ENCODE peak calls at places on chromosomes 2 and 18, in six cellular contexts. H is left ventricle myocardium inferior, X is ascending aorta, G is Peyer's patch, A is colonic mucosa, M is kidney. W is an unnamed sample.

GRCh38 chr2:217058791-217059755 is 199.2 kb upstream of the TNP1 start:
- DNase-seq in X (no peak), A (no peak), H (no peak), M (no peak), G (no peak), W (no peak)

GRCh38 chr2:39144411-39144810 is 23.6 kb upstream of the SOS1 start:
- DNase-seq in M (no peak), H (no peak), A (no peak), G (no peak), X (no peak), W (no peak)

GRCh38 chr2:231169475-231169874 is 29.0 kb upstream of the ARMC9 start:
- DNase-seq in X (no peak), M (no peak), H (no peak), G (no peak), A (no peak), W (no peak)

GRCh38 chr2:120761164-120761861 is 25.6 kb downstream of the GLI2 start:
- DNase-seq in X (peak), A (no peak), M (peak), G (no peak), H (no peak), W (peak)

GRCh38 chr2:120871881-120872620 is 136.4 kb downstream of the GLI2 start:
- DNase-seq in X (no peak), G (no peak), A (no peak), H (no peak), M (no peak), W (no peak)

GRCh38 chr18:79402977-79403722 is 7.4 kb downstream of the NFATC1 start:
- DNase-seq in X (peak), A (peak), M (peak), G (peak), H (peak), W (peak)

GRCh38 chr18:58101291-58101706 is 57.3 kb downstream of the NEDD4L start:
- DNase-seq in A (no peak), H (no peak), M (no peak), X (no peak), G (no peak), W (no peak)

GRCh38 chr2:19349911-19350677 is 8.3 kb downstream of the OSR1 start:
- DNase-seq in H (peak), X (peak), G (no peak), M (peak), A (peak), W (no peak)

GRCh38 chr18:48563027-48563426 is 24.2 kb downstream of the CTIF start:
- DNase-seq in A (no peak), G (no peak), X (no peak), H (no peak), M (no peak), W (no peak)

GRCh38 chr2:236637691-236638569 is 68.3 kb downstream of the ACKR3 start:
- DNase-seq in X (peak), H (no peak), G (no peak), A (no peak), M (peak), W (peak)

GRCh38 chr18:51235011-51235789 is 37.7 kb upstream of the MEX3C start:
- DNase-seq in M (no peak), H (no peak), X (no peak), G (no peak), A (no peak), W (no peak)

GRCh38 chr2:195251221-195251620 is 405.8 kb upstream of the SLC39A10 start:
- DNase-seq in M (no peak), H (no peak), X (no peak), G (no peak), A (no peak), W (no peak)

DNA sequence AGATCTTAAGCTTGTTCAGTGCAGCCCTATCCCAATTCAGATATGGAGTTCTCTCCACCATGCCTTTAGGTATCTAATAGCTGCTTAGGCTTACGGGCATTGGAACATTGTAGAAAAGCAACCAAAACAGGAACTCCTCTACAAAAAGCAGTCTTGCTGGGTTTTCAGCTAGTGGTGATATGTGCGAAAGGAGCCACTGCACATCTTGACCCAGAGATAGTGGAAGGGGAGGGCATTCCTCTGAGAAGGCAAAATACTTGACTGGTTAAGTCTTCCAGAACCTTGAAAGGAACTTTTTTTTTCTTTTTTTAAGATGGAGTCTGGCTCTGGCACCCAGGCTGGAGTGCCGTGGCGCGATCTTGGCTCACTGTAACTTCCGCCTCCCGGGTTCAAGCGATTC is 2.6 kb upstream of the TNFAIP6 start:
- DNase-seq in A (no peak), M (no peak), H (no peak), X (no peak), G (no peak), W (no peak)
- TF ChIP-seq CTCF in A (no peak), M (no peak), H (no peak), X (no peak), G (no peak), W (no peak)

GRCh38 chr2:30500699-30501098 is 53.7 kb downstream of the LCLAT1 start:
- DNase-seq in M (no peak), H (no peak), G (no peak), X (no peak), A (no peak), W (no peak)

GRCh38 chr2:30502310-30502709 is 55.3 kb downstream of the LCLAT1 start:
- DNase-seq in X (no peak), A (no peak), H (no peak), G (no peak), M (no peak), W (no peak)

GRCh38 chr2:30503692-30504076 is 56.6 kb downstream of the LCLAT1 start:
- DNase-seq in M (no peak), A (no peak), H (no peak), G (no peak), X (no peak), W (no peak)

GRCh38 chr2:30505500-30506180 is 58.6 kb downstream of the LCLAT1 start:
- DNase-seq in X (no peak), H (no peak), A (no peak), G (no peak), M (no peak), W (no peak)

DNA sequence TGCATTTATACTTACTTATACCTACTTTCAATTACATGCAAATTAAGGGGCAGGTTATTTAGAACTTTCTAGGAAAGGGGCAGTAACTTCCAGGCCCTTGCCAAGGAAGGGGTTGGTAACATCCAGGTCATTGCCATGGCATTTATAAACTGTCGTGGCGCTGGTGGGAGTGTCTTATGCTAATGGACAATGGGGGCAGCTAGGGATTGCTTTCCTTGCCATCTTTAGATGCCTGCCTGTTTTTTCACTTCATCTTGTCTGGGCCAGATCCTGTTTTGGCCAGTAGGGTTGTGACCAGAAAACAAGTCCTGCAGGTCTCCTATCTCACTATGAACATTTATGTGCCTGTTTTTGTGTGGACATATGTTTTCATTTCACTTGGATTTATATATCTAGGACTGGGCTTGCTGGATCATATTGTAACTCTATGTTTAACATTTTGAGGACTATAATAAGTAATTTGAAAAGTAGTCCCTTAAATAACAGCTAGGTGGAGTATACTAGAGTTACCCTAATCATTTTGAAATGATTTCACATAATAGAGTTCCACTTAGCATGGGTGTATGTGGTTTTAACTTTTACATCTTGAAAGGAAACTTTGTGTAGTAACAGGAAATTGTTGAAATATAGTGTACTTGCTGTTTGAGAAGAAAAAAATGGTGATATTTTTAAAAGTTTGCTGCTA is 56.1 kb downstream of the LCLAT1 start:
- DNase-seq in G (no peak), X (no peak), A (no peak), H (no peak), M (no peak), W (no peak)
- H3K27ac ChIP-seq in G (peak), X (no peak), A (no peak), H (peak), M (no peak), W (no peak)

GRCh38 chr18:23479829-23480505 is 23.3 kb upstream of the RMC1 start:
- DNase-seq in G (no peak), M (no peak), X (no peak), H (no peak), A (no peak), W (no peak)
- H3K4me3 ChIP-seq in G (no peak), M (no peak), X (no peak), H (no peak), A (no peak), W (no peak)

GRCh38 chr2:137913169-137913568 is 51.1 kb upstream of the HNMT start:
- DNase-seq in G (no peak), X (no peak), H (no peak), M (no peak), A (no peak), W (no peak)

GRCh38 chr2:137912358-137912757 is 51.9 kb upstream of the HNMT start:
- DNase-seq in M (no peak), X (no peak), A (no peak), H (no peak), G (no peak), W (no peak)

DNA sequence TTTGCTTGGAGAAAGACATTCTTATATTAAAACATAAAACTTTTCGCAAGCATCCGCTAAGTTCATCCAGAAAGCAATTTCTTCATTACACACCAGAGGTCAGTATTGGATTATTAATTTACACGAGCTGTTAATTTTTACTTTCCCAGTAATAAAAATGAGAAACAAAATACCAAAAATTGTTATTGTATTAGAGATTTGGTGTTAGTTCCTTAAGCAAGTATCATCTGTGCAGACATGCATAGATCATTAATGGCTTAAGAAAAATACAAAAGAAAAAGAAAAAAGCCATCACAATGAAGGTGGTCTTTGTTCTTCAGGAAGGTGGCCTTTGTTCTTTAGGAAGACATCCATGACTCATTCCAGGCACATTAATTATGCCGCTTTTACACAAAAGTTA is 53.6 kb upstream of the HNMT start:
- DNase-seq in A (no peak), M (no peak), X (no peak), G (no peak), H (no peak), W (no peak)
- TF ChIP-seq CTCF in A (peak), M (peak), X (no peak), G (no peak), H (peak), W (peak)

DNA sequence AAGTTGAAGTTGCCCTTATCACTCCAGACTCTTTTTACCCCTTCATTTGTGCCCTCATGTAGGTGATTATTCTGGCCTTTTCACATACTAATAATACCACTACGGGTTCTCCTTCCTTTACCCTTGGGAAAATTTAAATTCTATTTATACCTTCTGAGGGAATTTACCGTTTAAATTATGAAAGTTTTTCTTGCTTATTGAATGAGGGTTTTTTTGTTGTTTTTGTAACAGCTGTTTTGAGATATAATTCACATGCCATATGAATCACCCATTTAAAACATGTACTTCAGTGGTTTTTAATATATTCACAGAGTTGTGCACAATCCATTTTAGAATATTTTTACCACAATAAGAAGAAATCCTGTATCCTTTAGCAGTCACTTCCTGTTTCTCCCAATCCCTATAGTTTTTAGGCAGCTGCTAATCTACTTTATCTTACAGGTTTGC is 54.7 kb downstream of the EML4 start:
- DNase-seq in M (no peak), X (no peak), G (no peak), H (no peak), A (no peak), W (no peak)
- H3K27ac ChIP-seq in M (no peak), X (no peak), G (no peak), H (no peak), A (peak), W (no peak)

GRCh38 chr2:25294573-25295462 is 46.9 kb downstream of the DNMT3A start:
- DNase-seq in X (peak), H (peak), G (peak), M (peak), A (peak), W (no peak)
- H3K4me3 ChIP-seq in X (peak), H (peak), G (peak), M (peak), A (no peak), W (peak)

GRCh38 chr2:227545990-227546389 is 52.7 kb upstream of the SCYGR2 start:
- DNase-seq in A (no peak), H (no peak), M (no peak), G (no peak), X (no peak), W (no peak)
- TF ChIP-seq CTCF in A (no peak), H (no peak), M (no peak), G (no peak), X (no peak), W (no peak)

GRCh38 chr2:59746291-59746690 is 807.2 kb downstream of the BCL11A start:
- DNase-seq in X (no peak), G (no peak), A (no peak), H (no peak), M (no peak), W (no peak)
- H3K27ac ChIP-seq in X (no peak), G (no peak), A (no peak), H (no peak), M (no peak), W (no peak)

DNA sequence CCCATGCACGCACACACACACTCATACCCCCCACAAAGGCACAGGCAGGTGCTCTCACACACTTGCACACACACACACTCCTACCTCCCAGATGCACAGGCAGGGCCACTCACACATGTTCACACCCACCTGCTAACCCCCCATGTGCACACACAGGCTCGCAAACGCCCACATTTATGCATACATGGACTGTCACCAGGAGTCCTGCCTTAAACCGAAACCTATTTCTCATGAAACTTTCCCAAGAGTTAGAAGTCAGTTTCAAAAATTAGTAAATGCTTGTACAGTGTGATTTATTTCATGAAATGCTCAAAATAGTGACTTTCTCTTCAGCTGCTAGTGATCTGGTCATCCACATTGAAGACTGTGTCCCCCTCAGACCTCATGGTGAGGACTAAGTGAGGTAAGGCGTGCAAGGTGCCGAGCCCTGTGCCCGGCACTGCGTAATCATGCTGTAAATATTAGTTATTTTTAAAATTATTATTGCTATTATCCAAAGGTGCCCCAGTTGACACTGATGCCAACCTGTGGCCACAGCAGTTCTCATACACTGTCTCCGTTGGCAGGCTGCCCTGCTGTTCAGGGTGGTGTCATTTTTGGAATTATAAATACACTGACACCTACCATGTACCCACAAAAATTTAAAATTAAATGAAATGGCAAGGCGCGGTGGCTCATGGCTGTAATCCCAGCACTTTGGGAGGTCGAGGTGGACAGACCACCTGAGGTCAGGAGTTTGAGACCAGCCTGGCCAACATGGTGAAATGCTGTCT is 12.4 kb downstream of the CNNM4 start:
- DNase-seq in G (no peak), H (no peak), A (no peak), M (no peak), X (no peak), W (no peak)
- H3K4me3 ChIP-seq in G (no peak), H (no peak), A (no peak), M (no peak), X (no peak), W (no peak)

GRCh38 chr2:71524476-71524875 is 71.1 kb downstream of the DYSF start:
- DNase-seq in H (no peak), G (no peak), M (no peak), A (no peak), X (peak), W (no peak)
- TF ChIP-seq CTCF in H (no peak), G (no peak), M (no peak), A (no peak), X (no peak), W (no peak)